ENCODE peak calls at places on chromosomes 7 and 10, in five cellular contexts. O is cardiac fibroblast, W is fibroblast of lung, A is small intestine, T is tibial nerve. I is an unnamed sample.

GRCh38 chr7:99794585-99795502 is 10.9 kb upstream of the CYP3A4 start:
- DNase-seq in W (peak), A (peak), O (peak), T (no peak), I (no peak)

GRCh38 chr7:41333506-41333905 is 369.4 kb downstream of the INHBA start:
- DNase-seq in T (no peak), O (peak), A (no peak), W (peak), I (no peak)

GRCh38 chr10:126972622-126973414 is 67.6 kb downstream of the DOCK1 start:
- DNase-seq in O (peak), W (peak), T (no peak), A (peak), I (no peak)

GRCh38 chr7:114388021-114388420 is 26.6 kb upstream of the FOXP2 start:
- DNase-seq in W (no peak), T (no peak), A (no peak), O (no peak), I (no peak)

GRCh38 chr10:70722820-70723424 is 50.6 kb downstream of the ADAMTS14 start:
- DNase-seq in W (peak), A (no peak), O (peak), T (no peak), I (no peak)

GRCh38 chr10:122164815-122165491 is 106.1 kb upstream of the BTBD16 start:
- DNase-seq in W (no peak), T (no peak), O (no peak), A (peak), I (no peak)

GRCh38 chr10:3467052-3467906 is 294.7 kb upstream of the PITRM1 start:
- DNase-seq in W (peak), T (peak), A (no peak), O (peak), I (peak)

GRCh38 chr10:97575101-97575668 is 2.6 kb downstream of the ANKRD2 start:
- DNase-seq in O (no peak), W (no peak), T (no peak), A (no peak), I (no peak)

GRCh38 chr10:60048146-60048545 is 141.8 kb upstream of the CCDC6 start:
- DNase-seq in W (peak), O (peak), T (no peak), A (no peak), I (no peak)

GRCh38 chr7:132618956-132619305 is 42.7 kb upstream of the PLXNA4 start:
- DNase-seq in T (no peak), O (peak), W (peak), A (no peak), I (no peak)

GRCh38 chr7:27605689-27606269 is 56.9 kb downstream of the HIBADH start:
- DNase-seq in T (no peak), O (peak), W (peak), A (peak), I (no peak)

GRCh38 chr7:1087462-1087809 is 477 bp upstream of the GPER1 start:
- DNase-seq in W (peak), A (peak), T (no peak), O (no peak), I (no peak)

GRCh38 chr7:1085266-1085665 is 2.6 kb upstream of the GPER1 start:
- DNase-seq in O (no peak), A (no peak), T (no peak), W (no peak), I (no peak)

GRCh38 chr7:1085910-1086421 is 1.9 kb upstream of the GPER1 start:
- DNase-seq in A (no peak), W (no peak), O (no peak), T (no peak), I (no peak)

GRCh38 chr7:1087952-1088920 is at the start of gene GPER1:
- DNase-seq in T (peak), O (peak), W (peak), A (peak), I (no peak)

DNA sequence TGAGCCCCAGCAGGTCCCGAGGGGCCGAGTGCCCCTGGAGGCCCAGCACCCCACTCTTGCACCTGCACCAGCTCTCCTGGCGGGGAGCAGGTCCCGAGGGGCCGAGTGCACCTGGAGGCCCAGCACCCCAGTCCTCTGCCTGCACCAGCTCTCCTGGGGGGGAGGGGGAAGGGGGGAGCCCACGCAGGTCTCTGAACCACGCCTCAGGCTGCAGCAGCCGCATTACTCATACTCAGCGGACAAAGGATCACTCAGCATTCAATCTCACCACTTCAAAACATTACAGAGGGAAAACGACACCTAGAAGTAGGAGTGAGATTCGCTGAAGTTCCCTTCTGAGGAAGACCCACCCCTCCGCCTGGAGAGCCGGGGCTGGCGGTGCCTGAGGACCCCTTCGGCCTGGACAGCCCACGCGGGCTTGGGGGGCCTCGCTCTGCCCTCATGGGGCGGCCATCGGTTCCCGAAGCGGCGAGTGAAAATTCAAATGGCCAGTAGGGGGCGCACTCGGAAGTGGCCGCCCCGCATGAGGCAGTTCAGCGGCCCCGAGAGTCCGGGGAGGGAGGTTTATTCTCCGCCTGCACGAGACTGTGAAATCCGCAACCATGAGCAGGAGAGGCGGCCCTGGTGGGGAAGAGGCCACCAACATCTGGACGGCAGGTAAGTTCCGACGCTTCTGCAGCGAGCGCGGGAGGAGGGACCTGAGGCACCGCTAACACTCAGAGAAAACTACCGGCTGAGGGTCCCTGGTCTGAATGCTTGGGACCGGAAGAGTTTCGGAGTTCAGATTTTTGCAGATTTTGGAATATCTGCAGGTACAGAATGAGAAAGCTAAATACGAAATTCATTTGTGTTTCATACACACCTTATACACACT is 1.1 kb upstream of the GPER1 start:
- DNase-seq in A (peak), O (peak), T (peak), W (peak), I (peak)
- H3K4me3 ChIP-seq in A (no peak), O (peak), T (peak), W (peak), I (no peak)

GRCh38 chr7:103148994-103149807 is at the start of gene NAPEPLD:
- DNase-seq in A (peak), O (peak), W (peak), T (peak), I (peak)

GRCh38 chr7:103149808-103150180 is 895 bp upstream of the NAPEPLD start:
- DNase-seq in T (no peak), A (no peak), O (no peak), W (no peak), I (no peak)

GRCh38 chr7:103148131-103148993 is 537 bp downstream of the NAPEPLD start:
- DNase-seq in A (peak), O (no peak), T (no peak), W (peak), I (no peak)

GRCh38 chr7:103154042-103154441 is 5.1 kb upstream of the NAPEPLD start:
- DNase-seq in T (no peak), O (no peak), W (no peak), A (no peak), I (no peak)

DNA sequence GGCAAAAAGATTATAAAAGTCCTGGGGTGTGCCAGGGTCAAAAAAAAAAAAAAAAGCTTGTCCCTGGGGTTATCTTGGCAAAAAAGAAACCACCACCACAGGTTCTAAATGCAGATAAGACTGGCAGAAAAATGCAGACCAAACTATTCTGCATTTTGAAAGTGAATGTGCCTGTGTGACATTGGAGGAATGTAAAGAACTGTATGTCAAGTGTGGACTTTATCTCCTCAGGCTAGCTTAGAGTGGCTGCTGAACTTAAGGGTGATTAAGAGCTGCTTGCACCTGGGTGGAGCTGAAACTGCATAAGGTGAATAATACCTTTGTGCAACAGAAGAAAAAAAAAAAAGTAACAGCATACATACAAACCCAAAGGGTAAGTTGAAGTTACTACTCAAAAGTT is 1.3 kb upstream of the NAPEPLD start:
- DNase-seq in T (no peak), W (no peak), O (no peak), A (peak), I (no peak)
- H3K4me3 ChIP-seq in T (no peak), W (no peak), O (no peak), A (no peak), I (peak)

GRCh38 chr10:110488124-110488681 is 9.5 kb upstream of the DUSP5 start:
- DNase-seq in O (no peak), T (no peak), A (no peak), W (peak), I (no peak)

GRCh38 chr10:110488944-110489343 is 8.8 kb upstream of the DUSP5 start:
- DNase-seq in A (no peak), T (no peak), O (no peak), W (no peak), I (no peak)

GRCh38 chr10:110485541-110485940 is 12.2 kb upstream of the DUSP5 start:
- DNase-seq in T (no peak), W (no peak), A (no peak), O (no peak), I (no peak)

GRCh38 chr10:110487411-110488123 is 10.1 kb upstream of the DUSP5 start:
- DNase-seq in W (no peak), A (no peak), T (no peak), O (no peak), I (no peak)

DNA sequence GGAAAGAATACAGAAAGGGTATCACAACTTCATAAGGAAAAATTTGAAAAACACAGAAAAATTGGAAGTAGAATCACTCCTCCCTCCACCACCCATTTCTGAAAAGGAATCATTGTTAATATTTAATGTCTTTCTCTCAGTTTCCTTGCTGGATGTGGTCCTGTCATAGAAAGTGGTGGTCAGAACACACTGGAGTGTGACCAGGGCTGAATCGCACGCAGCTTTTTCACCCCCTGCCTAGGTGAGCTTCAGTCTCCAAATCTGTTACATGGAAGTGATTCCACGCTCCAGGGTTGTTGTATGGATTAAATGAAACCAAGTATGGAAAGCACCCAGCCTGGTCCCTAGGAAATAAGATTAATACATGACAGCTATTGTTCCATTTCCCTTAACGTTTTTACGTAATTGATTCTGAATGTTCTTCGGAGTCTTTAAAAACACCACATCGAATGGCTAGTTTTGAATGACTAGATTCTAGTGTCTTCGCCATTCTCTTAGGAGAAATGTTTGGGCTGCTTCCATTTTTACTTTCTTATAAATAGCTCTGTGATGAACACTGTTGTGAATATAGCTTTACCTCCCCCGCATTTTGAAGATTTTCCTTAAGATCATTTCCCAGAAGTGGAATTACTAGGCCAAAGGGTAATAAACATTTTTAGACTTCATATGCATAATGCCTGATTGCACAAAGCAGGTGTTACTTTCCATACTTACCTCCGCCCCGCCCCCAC is 10.9 kb upstream of the DUSP5 start:
- DNase-seq in O (no peak), W (no peak), T (no peak), A (no peak), I (no peak)
- H3K4me3 ChIP-seq in O (no peak), W (no peak), T (no peak), A (no peak), I (no peak)

GRCh38 chr10:110861476-110861875 is 10.3 kb upstream of the PDCD4 start:
- DNase-seq in O (no peak), A (no peak), W (no peak), T (no peak), I (no peak)
- H3K4me3 ChIP-seq in O (no peak), A (no peak), W (no peak), T (no peak), I (no peak)

GRCh38 chr7:1385086-1385808 is 74.0 kb downstream of the MICALL2 start:
- DNase-seq in O (no peak), T (no peak), A (no peak), W (no peak), I (no peak)
- H3K4me3 ChIP-seq in O (no peak), T (no peak), A (no peak), W (no peak), I (no peak)

DNA sequence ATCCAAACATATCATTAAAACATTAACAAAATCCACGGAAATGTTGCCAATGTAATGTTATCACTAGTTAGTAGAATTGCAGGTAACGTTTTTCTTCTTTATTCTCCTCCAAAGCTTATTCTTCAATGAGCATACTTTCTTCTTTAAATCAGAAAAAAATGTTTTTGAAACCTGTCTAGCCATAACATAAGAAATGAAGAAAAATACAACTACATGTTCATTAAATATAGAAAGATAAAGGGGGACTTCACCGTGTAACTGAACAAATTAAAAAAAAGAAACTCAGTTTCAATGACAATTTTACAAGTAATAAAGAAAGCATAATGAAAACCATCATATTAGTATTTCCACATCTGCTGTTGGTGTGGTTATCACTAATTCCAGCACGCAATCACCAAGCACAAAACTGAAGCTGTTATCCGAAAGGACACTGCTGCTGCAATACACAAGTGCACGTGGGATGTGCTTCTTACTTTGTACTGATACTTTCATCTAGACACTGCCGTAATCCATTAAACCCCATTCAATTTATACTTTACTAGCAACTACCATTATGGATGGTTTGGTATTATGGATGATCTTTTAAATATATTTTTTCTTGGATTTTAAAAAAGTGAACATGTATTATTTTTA is 9.6 kb downstream of the ESYT2 start:
- DNase-seq in A (no peak), W (no peak), O (peak), T (no peak), I (no peak)
- H3K4me3 ChIP-seq in A (no peak), W (no peak), O (no peak), T (no peak), I (no peak)

GRCh38 chr7:83457022-83457892 is 191.7 kb downstream of the SEMA3E start:
- DNase-seq in T (no peak), W (peak), O (no peak), A (no peak), I (no peak)
- H3K4me3 ChIP-seq in T (no peak), W (no peak), O (no peak), A (no peak), I (no peak)

I was measured in DND-41.